ENCODE peak calls at places on chromosome 17, in six cellular contexts. One of them, this sample, is unnamed. For H3K36me3, the result is how much of the 10 kb centered on the place peaks cover.

GRCh38 chr17:81487487-81488275 is 24.9 kb downstream of the ACTG1 start:
- DNase-seq in thoracic aorta: no peak
- DNase-seq in left ventricle myocardium inferior: peak
- DNase-seq in stomach: peak
- DNase-seq in Peyer's patch: peak
- DNase-seq in body of pancreas: peak
- DNase-seq in this sample: no peak

GRCh38 chr17:77287432-77288068 is 146.8 kb downstream of the SEC14L1 start:
- DNase-seq in body of pancreas: peak
- DNase-seq in thoracic aorta: no peak
- DNase-seq in left ventricle myocardium inferior: peak
- DNase-seq in stomach: peak
- DNase-seq in Peyer's patch: peak
- DNase-seq in this sample: peak

GRCh38 chr17:16935786-16936185 is 36.1 kb downstream of the TNFRSF13B start:
- DNase-seq in thoracic aorta: no peak
- DNase-seq in left ventricle myocardium inferior: peak
- DNase-seq in stomach: no peak
- DNase-seq in Peyer's patch: peak
- DNase-seq in body of pancreas: no peak
- DNase-seq in this sample: no peak

GRCh38 chr17:62805234-62805633 is 2.9 kb downstream of the MARCHF10 start:
- DNase-seq in Peyer's patch: no peak
- DNase-seq in left ventricle myocardium inferior: no peak
- DNase-seq in body of pancreas: no peak
- DNase-seq in thoracic aorta: no peak
- DNase-seq in stomach: no peak
- DNase-seq in this sample: no peak

GRCh38 chr17:79811036-79811887 is 14.4 kb upstream of the CBX8 start:
- DNase-seq in body of pancreas: no peak
- DNase-seq in stomach: no peak
- DNase-seq in thoracic aorta: no peak
- DNase-seq in Peyer's patch: no peak
- DNase-seq in left ventricle myocardium inferior: no peak
- DNase-seq in this sample: no peak

GRCh38 chr17:79577485-79578187 is 33.2 kb downstream of the RBFOX3 start:
- DNase-seq in stomach: no peak
- DNase-seq in left ventricle myocardium inferior: no peak
- DNase-seq in thoracic aorta: no peak
- DNase-seq in body of pancreas: no peak
- DNase-seq in Peyer's patch: no peak
- DNase-seq in this sample: no peak

GRCh38 chr17:33175565-33175964 is 117.5 kb downstream of the ASIC2 start:
- DNase-seq in thoracic aorta: no peak
- DNase-seq in left ventricle myocardium inferior: no peak
- DNase-seq in Peyer's patch: no peak
- DNase-seq in stomach: no peak
- DNase-seq in body of pancreas: no peak
- DNase-seq in this sample: no peak

GRCh38 chr17:48028736-48029135 is 8.9 kb downstream of the COPZ2 start:
- DNase-seq in body of pancreas: no peak
- DNase-seq in Peyer's patch: no peak
- DNase-seq in thoracic aorta: no peak
- DNase-seq in stomach: no peak
- DNase-seq in left ventricle myocardium inferior: no peak
- DNase-seq in this sample: no peak

GRCh38 chr17:7293821-7294613 is 422 bp downstream of the YBX2 start:
- DNase-seq in thoracic aorta: no peak
- DNase-seq in left ventricle myocardium inferior: no peak
- DNase-seq in body of pancreas: peak
- DNase-seq in Peyer's patch: peak
- DNase-seq in stomach: peak
- DNase-seq in this sample: no peak

GRCh38 chr17:27997044-27997401 is 45.5 kb upstream of the NLK start:
- DNase-seq in body of pancreas: no peak
- DNase-seq in stomach: no peak
- DNase-seq in thoracic aorta: no peak
- DNase-seq in Peyer's patch: no peak
- DNase-seq in left ventricle myocardium inferior: no peak
- DNase-seq in this sample: no peak

GRCh38 chr17:48597492-48597774 is 3.9 kb upstream of the HOXB5 start:
- DNase-seq in left ventricle myocardium inferior: no peak
- DNase-seq in body of pancreas: no peak
- DNase-seq in stomach: no peak
- DNase-seq in Peyer's patch: no peak
- DNase-seq in thoracic aorta: no peak
- DNase-seq in this sample: no peak

GRCh38 chr17:31495049-31495885 is 103.8 kb downstream of the RAB11FIP4 start:
- DNase-seq in Peyer's patch: peak
- DNase-seq in stomach: peak
- DNase-seq in thoracic aorta: no peak
- DNase-seq in left ventricle myocardium inferior: no peak
- DNase-seq in body of pancreas: peak
- DNase-seq in this sample: peak

GRCh38 chr17:50977487-50978159 is 111.5 kb upstream of the TOB1 start:
- DNase-seq in body of pancreas: no peak
- DNase-seq in left ventricle myocardium inferior: no peak
- DNase-seq in thoracic aorta: no peak
- DNase-seq in stomach: no peak
- DNase-seq in Peyer's patch: no peak
- DNase-seq in this sample: no peak

GRCh38 chr17:50976951-50977472 is 110.9 kb upstream of the TOB1 start:
- DNase-seq in Peyer's patch: no peak
- DNase-seq in left ventricle myocardium inferior: no peak
- DNase-seq in stomach: no peak
- DNase-seq in body of pancreas: no peak
- DNase-seq in thoracic aorta: no peak
- DNase-seq in this sample: no peak

GRCh38 chr17:50973557-50974494 is 107.7 kb upstream of the TOB1 start:
- DNase-seq in left ventricle myocardium inferior: no peak
- DNase-seq in body of pancreas: no peak
- DNase-seq in Peyer's patch: no peak
- DNase-seq in stomach: no peak
- DNase-seq in thoracic aorta: no peak
- DNase-seq in this sample: no peak

GRCh38 chr17:50967795-50968194 is 101.6 kb upstream of the TOB1 start:
- DNase-seq in left ventricle myocardium inferior: no peak
- DNase-seq in stomach: no peak
- DNase-seq in body of pancreas: no peak
- DNase-seq in Peyer's patch: no peak
- DNase-seq in thoracic aorta: no peak
- DNase-seq in this sample: no peak

DNA sequence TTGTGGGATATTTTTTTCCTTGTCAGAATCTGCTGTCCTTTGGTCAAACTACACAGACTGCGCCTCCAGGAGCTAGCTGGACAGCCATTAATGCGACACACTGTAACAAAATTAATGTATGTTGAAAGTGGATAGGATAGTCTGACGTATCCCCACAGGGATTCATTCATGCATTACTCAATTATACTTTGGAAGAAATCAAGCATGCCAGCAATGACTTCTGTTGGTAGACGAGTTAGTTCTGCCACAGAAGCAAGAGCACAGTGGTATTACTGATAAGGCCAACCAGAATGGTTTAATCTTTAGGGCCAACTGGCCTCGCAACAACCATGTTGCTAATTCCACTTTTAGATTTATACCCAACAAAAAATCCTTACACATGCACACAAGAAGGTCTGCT is 106.4 kb upstream of the TOB1 start:
- DNase-seq in stomach: no peak
- DNase-seq in body of pancreas: no peak
- DNase-seq in Peyer's patch: no peak
- DNase-seq in left ventricle myocardium inferior: no peak
- DNase-seq in thoracic aorta: no peak
- DNase-seq in this sample: no peak
- H3K36me3 ChIP-seq in stomach: half or more
- H3K36me3 ChIP-seq in body of pancreas: under half
- H3K36me3 ChIP-seq in Peyer's patch: half or more
- H3K36me3 ChIP-seq in left ventricle myocardium inferior: half or more
- H3K36me3 ChIP-seq in thoracic aorta: under half
- H3K36me3 ChIP-seq in this sample: under half

GRCh38 chr17:66304304-66305174 is 2.1 kb downstream of the PRKCA start:
- DNase-seq in body of pancreas: no peak
- DNase-seq in left ventricle myocardium inferior: no peak
- DNase-seq in thoracic aorta: no peak
- DNase-seq in stomach: no peak
- DNase-seq in Peyer's patch: peak
- DNase-seq in this sample: no peak
- H3K4me3 ChIP-seq in body of pancreas: no peak
- H3K4me3 ChIP-seq in left ventricle myocardium inferior: peak
- H3K4me3 ChIP-seq in thoracic aorta: peak
- H3K4me3 ChIP-seq in stomach: peak
- H3K4me3 ChIP-seq in Peyer's patch: peak
- H3K4me3 ChIP-seq in this sample: peak

DNA sequence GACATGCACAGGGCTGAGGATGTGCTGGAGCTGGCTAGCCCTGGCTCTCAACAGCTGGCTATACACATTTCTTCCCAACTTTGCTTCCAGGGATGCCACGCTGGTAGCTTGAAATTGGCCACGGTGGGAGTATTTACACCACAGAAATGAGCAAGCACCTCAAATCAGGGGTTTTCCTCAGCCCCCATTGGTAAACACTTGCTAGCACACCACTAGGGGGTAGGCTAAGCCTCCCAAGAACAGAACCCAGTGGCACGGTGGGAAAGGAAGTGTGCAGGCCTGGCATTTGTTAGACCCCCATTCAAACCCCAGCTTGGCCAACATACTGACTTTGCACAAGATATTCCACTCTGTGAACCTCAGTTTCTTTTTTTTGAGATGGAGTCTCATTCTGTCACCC is 12.9 kb downstream of the DRC3 start:
- DNase-seq in Peyer's patch: no peak
- DNase-seq in thoracic aorta: no peak
- DNase-seq in body of pancreas: no peak
- DNase-seq in left ventricle myocardium inferior: no peak
- DNase-seq in stomach: no peak
- DNase-seq in this sample: no peak
- TF ChIP-seq CTCF in Peyer's patch: no peak
- TF ChIP-seq CTCF in thoracic aorta: no peak
- TF ChIP-seq CTCF in body of pancreas: no peak
- TF ChIP-seq CTCF in left ventricle myocardium inferior: peak
- TF ChIP-seq CTCF in stomach: no peak
- TF ChIP-seq CTCF in this sample: peak

DNA sequence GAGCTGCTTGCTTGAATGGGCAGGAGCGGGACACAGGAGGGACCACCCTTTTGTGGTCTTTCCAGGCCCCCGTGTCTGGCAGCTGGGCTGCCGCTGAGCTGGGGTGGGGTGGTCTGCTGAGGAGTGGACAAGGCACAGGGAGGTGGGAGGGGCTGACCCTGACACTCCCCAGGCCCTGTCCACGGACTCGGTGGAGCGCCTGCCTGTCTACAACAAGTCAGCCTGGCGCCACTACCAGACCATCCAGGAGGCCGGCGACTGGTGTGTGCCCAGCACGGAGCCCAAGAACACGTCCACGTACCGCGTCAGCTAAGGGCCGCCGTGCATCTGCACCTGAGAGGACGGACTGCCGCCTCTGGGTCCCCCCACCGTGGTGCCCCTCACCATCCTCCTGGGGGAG is 14.6 kb downstream of the PDK2 start:
- DNase-seq in Peyer's patch: no peak
- DNase-seq in stomach: no peak
- DNase-seq in left ventricle myocardium inferior: no peak
- DNase-seq in thoracic aorta: no peak
- DNase-seq in body of pancreas: peak
- DNase-seq in this sample: no peak
- H3K36me3 ChIP-seq in Peyer's patch: half or more
- H3K36me3 ChIP-seq in stomach: half or more
- H3K36me3 ChIP-seq in left ventricle myocardium inferior: half or more
- H3K36me3 ChIP-seq in thoracic aorta: under half
- H3K36me3 ChIP-seq in body of pancreas: under half
- H3K36me3 ChIP-seq in this sample: under half

GRCh38 chr17:60699090-60699489 is 21.4 kb downstream of the BCAS3 start:
- DNase-seq in Peyer's patch: no peak
- DNase-seq in stomach: no peak
- DNase-seq in body of pancreas: no peak
- DNase-seq in left ventricle myocardium inferior: no peak
- DNase-seq in thoracic aorta: no peak
- DNase-seq in this sample: peak

GRCh38 chr17:60695960-60696359 is 18.3 kb downstream of the BCAS3 start:
- DNase-seq in thoracic aorta: no peak
- DNase-seq in Peyer's patch: no peak
- DNase-seq in stomach: no peak
- DNase-seq in body of pancreas: no peak
- DNase-seq in left ventricle myocardium inferior: no peak
- DNase-seq in this sample: peak
- H3K4me3 ChIP-seq in thoracic aorta: no peak
- H3K4me3 ChIP-seq in Peyer's patch: no peak
- H3K4me3 ChIP-seq in stomach: no peak
- H3K4me3 ChIP-seq in body of pancreas: no peak
- H3K4me3 ChIP-seq in left ventricle myocardium inferior: no peak
- H3K4me3 ChIP-seq in this sample: no peak

GRCh38 chr17:44968225-44969143 is at the start of gene C1QL1:
- DNase-seq in body of pancreas: peak
- DNase-seq in Peyer's patch: peak
- DNase-seq in left ventricle myocardium inferior: peak
- DNase-seq in stomach: peak
- DNase-seq in thoracic aorta: peak
- DNase-seq in this sample: peak
- TF ChIP-seq CTCF in body of pancreas: no peak
- TF ChIP-seq CTCF in Peyer's patch: no peak
- TF ChIP-seq CTCF in left ventricle myocardium inferior: no peak
- TF ChIP-seq CTCF in stomach: no peak
- TF ChIP-seq CTCF in thoracic aorta: no peak
- TF ChIP-seq CTCF in this sample: peak

DNA sequence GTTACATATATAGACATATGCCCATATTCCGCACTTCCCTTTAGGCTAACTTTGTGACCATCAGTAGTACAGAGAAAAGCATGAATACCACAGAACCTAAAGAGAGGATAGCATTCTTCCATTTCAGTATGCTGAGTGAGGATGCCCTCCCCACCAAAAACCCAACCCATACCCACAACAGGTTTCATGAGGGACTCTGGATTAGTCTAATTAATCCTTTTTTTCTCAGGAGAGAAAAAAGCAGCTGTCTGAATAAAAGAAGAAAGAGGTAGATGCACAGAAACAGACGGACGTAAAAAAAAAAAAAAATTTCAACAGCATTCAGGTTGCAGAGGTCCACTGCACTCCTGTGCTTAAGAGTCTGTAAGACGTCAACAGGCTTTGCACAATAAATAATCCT is 6.7 kb downstream of the MMD start:
- DNase-seq in body of pancreas: no peak
- DNase-seq in Peyer's patch: no peak
- DNase-seq in left ventricle myocardium inferior: no peak
- DNase-seq in stomach: no peak
- DNase-seq in thoracic aorta: no peak
- DNase-seq in this sample: no peak
- H3K36me3 ChIP-seq in body of pancreas: under half
- H3K36me3 ChIP-seq in Peyer's patch: under half
- H3K36me3 ChIP-seq in left ventricle myocardium inferior: under half
- H3K36me3 ChIP-seq in stomach: under half
- H3K36me3 ChIP-seq in thoracic aorta: under half
- H3K36me3 ChIP-seq in this sample: under half

This sample was measured in bronchial epithelial cell.